ENCODE peak calls at places on chromosome 18, in seven cellular contexts. U is NCI-H345, E is KBM-7, Z is HEK293T, F is substantia nigra, M is lung microvascular endothelial cell, K is iPS-NIHi11. W is an unnamed sample.

GRCh38 chr18:74638210-74638609 is 40.5 kb downstream of the ZNF407 start:
- DNase-seq in F (no peak), Z (no peak), K (no peak), U (no peak), E (no peak), M (no peak), W (no peak)

GRCh38 chr18:36066001-36066400 is 1.4 kb downstream of the RPRD1A start:
- DNase-seq in Z (no peak), K (no peak), E (peak), M (peak), U (no peak), F (no peak), W (no peak)

GRCh38 chr18:23067236-23067635 is 68.0 kb upstream of the CABLES1 start:
- DNase-seq in K (no peak), E (no peak), M (no peak), U (no peak), F (no peak), Z (no peak), W (no peak)

GRCh38 chr18:5457467-5457957 is 86.3 kb downstream of the EPB41L3 start:
- DNase-seq in M (no peak), U (no peak), K (no peak), F (no peak), E (no peak), Z (peak), W (no peak)

GRCh38 chr18:14089781-14090180 is 42.5 kb downstream of the ZNF519 start:
- DNase-seq in E (no peak), F (no peak), M (no peak), Z (no peak), U (no peak), K (no peak), W (no peak)

GRCh38 chr18:56576826-56577573 is 61.4 kb downstream of the TXNL1 start:
- DNase-seq in U (no peak), F (no peak), K (no peak), E (no peak), Z (no peak), M (no peak), W (no peak)

GRCh38 chr18:44537521-44537920 is 143.2 kb upstream of the SETBP1 start:
- DNase-seq in K (peak), M (peak), F (no peak), Z (no peak), U (no peak), E (no peak), W (no peak)

GRCh38 chr18:2994603-2995432 is 18.1 kb downstream of the LPIN2 start:
- DNase-seq in U (no peak), F (no peak), M (no peak), Z (no peak), E (peak), K (peak), W (peak)

GRCh38 chr18:44474067-44474411 is 206.6 kb upstream of the SETBP1 start:
- DNase-seq in U (no peak), F (no peak), Z (no peak), M (no peak), K (no peak), E (no peak), W (no peak)

GRCh38 chr18:59669872-59670657 is 27.2 kb downstream of the CCBE1 start:
- DNase-seq in K (no peak), F (no peak), M (no peak), U (no peak), E (no peak), Z (no peak), W (no peak)

GRCh38 chr18:67669993-67670671 is 153.6 kb upstream of the DSEL start:
- DNase-seq in K (no peak), Z (no peak), U (no peak), E (no peak), M (no peak), F (no peak), W (no peak)

GRCh38 chr18:47260138-47260923 is 8.9 kb upstream of the SKOR2 start:
- DNase-seq in Z (peak), E (peak), K (peak), U (no peak), F (no peak), M (peak), W (peak)

GRCh38 chr18:79401494-79402208 is 5.9 kb downstream of the NFATC1 start:
- DNase-seq in M (no peak), E (no peak), Z (no peak), K (no peak), U (no peak), F (no peak), W (no peak)

GRCh38 chr18:80254971-80255500 is 7.7 kb upstream of the PARD6G start:
- DNase-seq in E (no peak), F (no peak), Z (no peak), M (no peak), K (no peak), U (no peak), W (no peak)

GRCh38 chr18:64929026-64929425 is 780.1 kb upstream of the LINC00305 start:
- DNase-seq in K (no peak), E (no peak), M (no peak), F (no peak), U (no peak), Z (no peak), W (no peak)

GRCh38 chr18:79577451-79578395 is 101.9 kb upstream of the CTDP1 start:
- DNase-seq in M (no peak), U (no peak), Z (no peak), K (no peak), E (peak), F (no peak), W (no peak)

GRCh38 chr18:37294951-37295350 is 270.6 kb downstream of the CELF4 start:
- DNase-seq in U (no peak), M (peak), E (no peak), Z (peak), F (no peak), K (peak), W (peak)

GRCh38 chr18:33841221-33841967 is 263.4 kb downstream of the ASXL3 start:
- DNase-seq in Z (no peak), U (no peak), K (no peak), E (no peak), M (no peak), F (no peak), W (no peak)

GRCh38 chr18:37532917-37533316 is 32.7 kb downstream of the CELF4 start:
- DNase-seq in M (no peak), E (no peak), Z (no peak), K (no peak), F (no peak), U (no peak), W (no peak)

GRCh38 chr18:27713727-27714080 is 463.2 kb downstream of the CDH2 start:
- DNase-seq in U (peak), Z (no peak), K (no peak), M (no peak), E (no peak), F (no peak), W (no peak)

GRCh38 chr18:62634471-62634870 is 80.9 kb upstream of the PHLPP1 start:
- DNase-seq in E (no peak), M (no peak), U (no peak), Z (no peak), F (no peak), K (no peak), W (no peak)

W was measured in 8988T.